ENCODE peak calls at places on chromosomes 3 and 15, in ten cellular contexts. C is kidney; Y is lung; Z is CD8-positive, alpha-beta memory T cell; R is A549; U is right cardiac atrium; W is psoas muscle; Q is Panc1; I is upper lobe of right lung; J is OCI-LY7. G is an unnamed sample.

GRCh38 chr3:129558076-129558771 is 15.2 kb downstream of the H1-8 start:
- DNase-seq in U (peak; percentile 40), Y (no peak), J (no peak), R (no peak), C (no peak), Z (no peak), W (peak; percentile 36), Q (no peak), I (no peak), G (no peak)

GRCh38 chr3:45515999-45516804 is 78.3 kb upstream of the LIMD1 start:
- DNase-seq in I (no peak), W (no peak), U (no peak), Y (no peak), C (no peak), J (no peak), Q (no peak), R (no peak), Z (no peak), G (no peak)

GRCh38 chr15:45543051-45543450 is 20.5 kb upstream of the SLC30A4 start:
- DNase-seq in J (no peak), U (no peak), W (no peak), Q (no peak), Z (no peak), I (no peak), Y (no peak), R (no peak), C (no peak), G (no peak)

GRCh38 chr15:74770211-74770892 is 11.5 kb upstream of the CSK start:
- DNase-seq in W (no peak), Q (no peak), J (no peak), U (peak; percentile 25), Z (no peak), I (no peak), R (no peak), C (no peak), Y (no peak), G (no peak)

GRCh38 chr3:185308126-185308754 is 54.4 kb upstream of the EHHADH start:
- DNase-seq in I (no peak), U (no peak), C (no peak), R (peak; percentile 59), Q (peak; percentile 45), Z (peak; percentile 17), Y (peak; percentile 60), W (no peak), J (peak; percentile 55), G (no peak)

GRCh38 chr3:67614195-67614594 is 40.2 kb downstream of the SUCLG2 start:
- DNase-seq in Z (no peak), W (no peak), Y (no peak), R (no peak), C (no peak), I (no peak), U (no peak), Q (no peak), J (no peak), G (no peak)

GRCh38 chr15:62125763-62126162 is 39.3 kb downstream of the C2CD4B start:
- DNase-seq in I (no peak), U (no peak), C (no peak), W (no peak), Q (no peak), Z (no peak), J (peak; percentile 5), Y (no peak), R (peak; percentile 74), G (no peak)

GRCh38 chr15:90422043-90422442 is 34.0 kb downstream of the IQGAP1 start:
- DNase-seq in W (no peak), J (no peak), I (no peak), C (no peak), U (no peak), Y (no peak), Z (no peak), Q (no peak), R (no peak), G (no peak)

GRCh38 chr3:179027326-179027900 is 44.2 kb downstream of the ZMAT3 start:
- DNase-seq in W (no peak), C (no peak), U (no peak), J (no peak), Y (no peak), R (no peak), Z (peak; percentile 32), I (no peak), Q (no peak), G (no peak)

DNA sequence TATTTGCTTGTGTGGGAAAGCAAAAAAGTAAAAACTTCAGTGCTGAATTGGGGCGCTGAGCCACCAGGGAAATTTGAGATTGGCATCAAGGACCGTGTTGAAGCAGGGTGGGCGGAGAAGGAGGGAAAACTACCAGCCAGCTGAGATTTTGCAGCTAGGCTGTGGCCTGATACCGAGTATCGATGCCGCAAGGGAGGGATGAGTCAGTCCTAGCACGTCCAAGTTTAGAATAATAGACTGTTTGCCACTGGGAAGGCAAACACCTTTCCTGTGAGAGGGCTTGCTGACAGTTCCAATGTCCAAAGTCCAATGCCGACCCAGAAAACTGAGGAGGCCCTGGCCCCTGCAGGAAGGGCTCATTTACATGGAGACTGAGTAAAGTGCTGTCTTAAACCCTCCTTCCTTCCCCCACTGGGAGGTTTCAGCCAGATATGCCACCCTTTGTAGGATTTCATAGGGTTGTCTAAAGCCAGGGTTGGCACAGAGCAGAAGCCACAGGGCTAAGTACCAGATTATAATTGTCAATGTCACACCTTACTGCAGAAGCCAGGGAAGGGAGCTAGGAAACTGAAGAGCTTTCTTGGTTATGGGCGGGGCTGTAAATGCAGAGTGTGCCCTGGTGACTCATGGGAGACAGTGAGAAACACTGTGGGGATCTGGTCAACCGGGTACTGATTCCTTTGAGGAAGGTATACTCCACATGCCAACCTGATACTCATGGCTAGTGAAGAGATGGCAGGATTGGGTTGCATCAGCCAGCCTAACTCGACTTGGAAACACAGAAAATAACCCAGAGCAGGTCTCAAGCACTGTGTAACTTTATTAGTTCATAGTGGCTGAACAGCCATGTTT is 28.4 kb upstream of the PIK3CB start:
- DNase-seq in Q (peak; percentile 60), Y (peak; percentile 47), U (peak; percentile 57), I (no peak), Z (no peak), C (no peak), J (no peak), R (peak; percentile 86), W (no peak), G (no peak)
- H3K4me3 ChIP-seq in Q (peak overlapping the region; percentile 25), Y (no peak overlapping the region), U (no peak overlapping the region), I (no peak overlapping the region), Z (no peak overlapping the region), C (peak overlapping the region; percentile 0), J (no peak overlapping the region), R (peak overlapping the region; percentile 14), W (peak overlapping the region; percentile 5), G (no peak overlapping the region)

GRCh38 chr15:101549647-101550046 is 60.1 kb upstream of the PCSK6 start:
- DNase-seq in J (no peak), I (no peak), C (no peak), Y (no peak), R (no peak), Q (no peak), W (no peak), U (no peak), Z (no peak), G (no peak)
- H3K27ac ChIP-seq in J (no peak overlapping the region), I (no peak overlapping the region), C (no peak overlapping the region), Y (no peak overlapping the region), R (no peak overlapping the region), Q (no peak overlapping the region), W (no peak overlapping the region), U (no peak overlapping the region), Z (no peak overlapping the region), G (no peak overlapping the region)

GRCh38 chr15:83166830-83167229 is 40.8 kb downstream of the HDGFL3 start:
- DNase-seq in Z (no peak), C (no peak), Y (no peak), Q (no peak), W (no peak), U (no peak), J (no peak), I (no peak), R (no peak), G (no peak)
- H3K9me3 ChIP-seq in Z (no peaks in the 10 kb centered on the region), C (peaks cover 5% of the 10 kb centered on the region), Y (peaks cover 9% of the 10 kb centered on the region), Q (no peaks in the 10 kb centered on the region), W (peaks cover 16% of the 10 kb centered on the region), U (no peaks in the 10 kb centered on the region), J (no peaks in the 10 kb centered on the region), I (no peaks in the 10 kb centered on the region), R (peaks cover 26% of the 10 kb centered on the region), G (no peaks in the 10 kb centered on the region)

DNA sequence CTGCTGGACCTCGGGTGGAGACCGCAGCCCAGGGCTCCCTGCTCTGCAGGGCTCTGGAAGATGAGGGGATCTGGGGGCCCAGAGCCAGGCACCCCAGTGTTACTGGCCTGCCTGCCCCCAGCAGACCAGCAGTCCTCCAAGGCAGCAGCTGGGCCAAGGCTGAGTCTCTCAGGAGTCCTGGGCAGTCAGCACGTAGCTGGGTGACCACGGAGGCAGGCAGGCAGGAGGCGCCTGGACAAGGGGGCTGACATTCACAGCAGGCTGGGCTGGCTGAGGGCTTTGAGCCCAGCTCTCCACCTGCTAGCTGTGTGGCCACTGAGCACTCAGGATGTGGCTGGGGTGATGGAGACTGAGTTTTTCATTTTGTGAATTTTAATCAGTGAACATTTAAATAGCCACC is 67.9 kb downstream of the IQSEC1 start:
- DNase-seq in C (peak; percentile 51), W (no peak), J (no peak), U (no peak), Z (no peak), Q (no peak), I (no peak), Y (no peak), R (no peak), G (no peak)
- H3K4me3 ChIP-seq in C (no peak overlapping the region), W (no peak overlapping the region), J (no peak overlapping the region), U (no peak overlapping the region), Z (no peak overlapping the region), Q (no peak overlapping the region), I (no peak overlapping the region), Y (no peak overlapping the region), R (no peak overlapping the region), G (no peak overlapping the region)

DNA sequence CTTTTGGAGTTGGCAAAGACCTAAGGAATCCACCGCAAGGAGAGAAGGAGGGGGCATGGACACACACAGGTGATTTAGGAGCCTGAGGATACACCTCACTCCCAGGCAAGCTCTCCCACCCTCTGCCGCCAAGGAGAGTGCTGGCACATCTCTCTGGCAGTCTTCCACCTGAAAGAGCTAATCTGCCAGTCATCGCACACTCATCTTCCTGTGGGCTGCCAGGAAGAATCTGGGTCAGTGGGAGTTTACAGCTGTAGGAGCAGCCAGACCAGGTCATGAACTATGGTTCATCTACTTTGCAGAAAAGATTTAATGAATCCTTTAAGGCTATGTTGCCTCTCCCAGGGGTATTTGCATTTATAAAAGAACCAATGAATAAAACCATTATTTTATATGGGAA is 170.6 kb upstream of the TSC22D2 start:
- DNase-seq in C (no peak), R (peak; percentile 10), Z (no peak), J (no peak), W (peak; percentile 82), Q (no peak), I (no peak), U (peak; percentile 53), Y (no peak), G (no peak)
- H3K27ac ChIP-seq in C (peak overlapping the region; percentile 26), R (no peak overlapping the region), Z (no peak overlapping the region), J (no peak overlapping the region), W (peak overlapping the region; percentile 56), Q (peak overlapping the region; percentile 2), I (no peak overlapping the region), U (no peak overlapping the region), Y (no peak overlapping the region), G (no peak overlapping the region)

G was measured in effector memory CD4-positive, alpha-beta T cell.